ENCODE peak calls at places on chromosomes 6 and 20, in five cellular contexts. T is spleen; X is dermis microvascular lymphatic vessel endothelial cell; G is effector memory CD8-positive, alpha-beta T cell; S is fibroblast of the aortic adventitia. N is an unnamed sample.

GRCh38 chr20:32524871-32525501 is 60.1 kb downstream of the NOL4L start:
- DNase-seq in T (peak; percentile 89), X (peak; percentile 44), G (no peak), S (no peak), N (no peak)

GRCh38 chr6:54085526-54085925 is 25.7 kb upstream of the MLIP start:
- DNase-seq in T (no peak), X (peak; percentile 7), G (no peak), S (peak; percentile 7), N (no peak)

GRCh38 chr6:102631921-102632320 is 1238.4 kb downstream of the GRIK2 start:
- DNase-seq in T (no peak), X (no peak), G (no peak), S (no peak), N (no peak)

GRCh38 chr20:62768234-62768814 is 27.9 kb upstream of the MRGBP start:
- DNase-seq in T (peak; percentile 72), X (no peak), G (no peak), S (no peak), N (no peak)

GRCh38 chr6:111614833-111615582 is 9.3 kb upstream of the TRAF3IP2 start:
- DNase-seq in T (no peak), X (peak; percentile 88), G (no peak), S (no peak), N (no peak)

GRCh38 chr6:56664007-56664406 is 21.3 kb upstream of the DST start:
- DNase-seq in T (no peak), X (no peak), G (no peak), S (no peak), N (no peak)

GRCh38 chr6:84618836-84619235 is 145.6 kb downstream of the TBX18 start:
- DNase-seq in T (no peak), X (peak; percentile 47), G (no peak), S (peak; percentile 58), N (no peak)

GRCh38 chr6:63773200-63773599 is 137.6 kb downstream of the PHF3 start:
- DNase-seq in T (no peak), X (no peak), G (no peak), S (no peak), N (no peak)

GRCh38 chr6:35451354-35452185 is 568 bp upstream of the FANCE start:
- DNase-seq in T (no peak), X (peak; percentile 49), G (no peak), S (no peak), N (no peak)

GRCh38 chr20:63737940-63738686 is 1.5 kb upstream of the SLC2A4RG start:
- DNase-seq in T (peak; percentile 88), X (no peak), G (no peak), S (no peak), N (no peak)

GRCh38 chr6:133128191-133128590 is 113.0 kb upstream of the EYA4 start:
- DNase-seq in T (no peak), X (no peak), G (no peak), S (no peak), N (no peak)